ENCODE peak calls at places on chromosomes 7 and 10, in nine cellular contexts. One of them, this sample, is unnamed.

GRCh38 chr7:147298611-147299043 is 1182.0 kb downstream of the CNTNAP2 start:
- DNase-seq in Kasumi-1: no peak
- DNase-seq in NCI-H2029: peak
- DNase-seq in WTC11: no peak
- DNase-seq in MCF 10A: no peak
- DNase-seq in dorsolateral prefrontal cortex: no peak
- DNase-seq in islet precursor cell: no peak
- DNase-seq in psoas muscle: no peak
- DNase-seq in sciatic nerve: no peak
- DNase-seq in this sample: no peak

GRCh38 chr7:73701357-73701995 is 18.0 kb downstream of the STX1A start:
- DNase-seq in NCI-H2029: no peak
- DNase-seq in psoas muscle: no peak
- DNase-seq in Kasumi-1: peak
- DNase-seq in MCF 10A: peak
- DNase-seq in islet precursor cell: peak
- DNase-seq in sciatic nerve: no peak
- DNase-seq in WTC11: peak
- DNase-seq in dorsolateral prefrontal cortex: peak
- DNase-seq in this sample: no peak

GRCh38 chr10:120998782-120999285 is 147.7 kb downstream of the WDR11 start:
- DNase-seq in psoas muscle: no peak
- DNase-seq in MCF 10A: no peak
- DNase-seq in sciatic nerve: no peak
- DNase-seq in dorsolateral prefrontal cortex: no peak
- DNase-seq in NCI-H2029: no peak
- DNase-seq in Kasumi-1: no peak
- DNase-seq in islet precursor cell: no peak
- DNase-seq in WTC11: no peak
- DNase-seq in this sample: no peak

GRCh38 chr7:74174606-74175082 is 488 bp downstream of the EIF4H start:
- DNase-seq in islet precursor cell: peak
- DNase-seq in psoas muscle: peak
- DNase-seq in WTC11: peak
- DNase-seq in dorsolateral prefrontal cortex: peak
- DNase-seq in Kasumi-1: no peak
- DNase-seq in MCF 10A: peak
- DNase-seq in sciatic nerve: peak
- DNase-seq in NCI-H2029: peak
- DNase-seq in this sample: peak

GRCh38 chr10:120514035-120514620 is 57.1 kb downstream of the PLPP4 start:
- DNase-seq in MCF 10A: peak
- DNase-seq in sciatic nerve: no peak
- DNase-seq in psoas muscle: no peak
- DNase-seq in NCI-H2029: no peak
- DNase-seq in dorsolateral prefrontal cortex: no peak
- DNase-seq in Kasumi-1: peak
- DNase-seq in WTC11: peak
- DNase-seq in islet precursor cell: peak
- DNase-seq in this sample: peak

GRCh38 chr10:104501864-104502579 is 139.1 kb upstream of the SORCS3 start:
- DNase-seq in islet precursor cell: no peak
- DNase-seq in Kasumi-1: no peak
- DNase-seq in MCF 10A: no peak
- DNase-seq in NCI-H2029: no peak
- DNase-seq in dorsolateral prefrontal cortex: no peak
- DNase-seq in sciatic nerve: no peak
- DNase-seq in WTC11: no peak
- DNase-seq in psoas muscle: no peak
- DNase-seq in this sample: no peak

GRCh38 chr10:80278480-80278879 is 11.0 kb downstream of the MAT1A start:
- DNase-seq in dorsolateral prefrontal cortex: no peak
- DNase-seq in sciatic nerve: no peak
- DNase-seq in psoas muscle: no peak
- DNase-seq in islet precursor cell: no peak
- DNase-seq in MCF 10A: no peak
- DNase-seq in WTC11: no peak
- DNase-seq in Kasumi-1: no peak
- DNase-seq in NCI-H2029: no peak
- DNase-seq in this sample: no peak

GRCh38 chr7:159015081-159015893 is 129.4 kb downstream of the VIPR2 start:
- DNase-seq in sciatic nerve: peak
- DNase-seq in WTC11: no peak
- DNase-seq in MCF 10A: peak
- DNase-seq in islet precursor cell: no peak
- DNase-seq in dorsolateral prefrontal cortex: no peak
- DNase-seq in psoas muscle: peak
- DNase-seq in NCI-H2029: no peak
- DNase-seq in Kasumi-1: no peak
- DNase-seq in this sample: peak

GRCh38 chr10:5293691-5294550 is 70.8 kb upstream of the UCN3 start:
- DNase-seq in psoas muscle: peak
- DNase-seq in Kasumi-1: peak
- DNase-seq in MCF 10A: peak
- DNase-seq in dorsolateral prefrontal cortex: no peak
- DNase-seq in NCI-H2029: peak
- DNase-seq in islet precursor cell: peak
- DNase-seq in WTC11: peak
- DNase-seq in sciatic nerve: peak
- DNase-seq in this sample: peak

GRCh38 chr7:128178611-128179010 is 62.5 kb upstream of the LEP start:
- DNase-seq in Kasumi-1: no peak
- DNase-seq in islet precursor cell: peak
- DNase-seq in WTC11: no peak
- DNase-seq in dorsolateral prefrontal cortex: no peak
- DNase-seq in MCF 10A: no peak
- DNase-seq in NCI-H2029: no peak
- DNase-seq in sciatic nerve: no peak
- DNase-seq in psoas muscle: no peak
- DNase-seq in this sample: no peak

GRCh38 chr7:85897967-85898366 is 711.1 kb upstream of the SEMA3D start:
- DNase-seq in dorsolateral prefrontal cortex: no peak
- DNase-seq in MCF 10A: no peak
- DNase-seq in Kasumi-1: no peak
- DNase-seq in sciatic nerve: no peak
- DNase-seq in NCI-H2029: no peak
- DNase-seq in WTC11: no peak
- DNase-seq in islet precursor cell: peak
- DNase-seq in psoas muscle: no peak
- DNase-seq in this sample: no peak

GRCh38 chr7:129906700-129907099 is 46.1 kb downstream of the UBE2H start:
- DNase-seq in WTC11: no peak
- DNase-seq in Kasumi-1: no peak
- DNase-seq in sciatic nerve: no peak
- DNase-seq in islet precursor cell: no peak
- DNase-seq in MCF 10A: no peak
- DNase-seq in NCI-H2029: no peak
- DNase-seq in dorsolateral prefrontal cortex: no peak
- DNase-seq in psoas muscle: no peak
- DNase-seq in this sample: no peak

GRCh38 chr10:63723320-63723719 is 202.1 kb downstream of the REEP3 start:
- DNase-seq in MCF 10A: no peak
- DNase-seq in psoas muscle: no peak
- DNase-seq in dorsolateral prefrontal cortex: no peak
- DNase-seq in Kasumi-1: no peak
- DNase-seq in WTC11: no peak
- DNase-seq in sciatic nerve: no peak
- DNase-seq in islet precursor cell: no peak
- DNase-seq in NCI-H2029: no peak
- DNase-seq in this sample: no peak

GRCh38 chr7:151014950-151015349 is 9.3 kb downstream of the ATG9B start:
- DNase-seq in islet precursor cell: no peak
- DNase-seq in Kasumi-1: no peak
- DNase-seq in NCI-H2029: no peak
- DNase-seq in psoas muscle: no peak
- DNase-seq in dorsolateral prefrontal cortex: no peak
- DNase-seq in MCF 10A: peak
- DNase-seq in sciatic nerve: no peak
- DNase-seq in WTC11: no peak
- DNase-seq in this sample: no peak

GRCh38 chr7:74587435-74588126 is 69.9 kb upstream of the GTF2I start:
- DNase-seq in dorsolateral prefrontal cortex: peak
- DNase-seq in sciatic nerve: peak
- DNase-seq in islet precursor cell: peak
- DNase-seq in psoas muscle: peak
- DNase-seq in NCI-H2029: peak
- DNase-seq in WTC11: peak
- DNase-seq in Kasumi-1: peak
- DNase-seq in MCF 10A: peak
- DNase-seq in this sample: peak

GRCh38 chr10:86962981-86963310 is 4.5 kb downstream of the SNCG start:
- DNase-seq in islet precursor cell: no peak
- DNase-seq in psoas muscle: no peak
- DNase-seq in MCF 10A: no peak
- DNase-seq in NCI-H2029: no peak
- DNase-seq in WTC11: no peak
- DNase-seq in dorsolateral prefrontal cortex: no peak
- DNase-seq in Kasumi-1: no peak
- DNase-seq in sciatic nerve: no peak
- DNase-seq in this sample: no peak

GRCh38 chr7:96729795-96730194 is 20.1 kb upstream of the SEM1 start:
- DNase-seq in dorsolateral prefrontal cortex: no peak
- DNase-seq in WTC11: no peak
- DNase-seq in sciatic nerve: no peak
- DNase-seq in MCF 10A: no peak
- DNase-seq in psoas muscle: no peak
- DNase-seq in Kasumi-1: no peak
- DNase-seq in NCI-H2029: no peak
- DNase-seq in islet precursor cell: no peak
- DNase-seq in this sample: no peak

GRCh38 chr10:123945506-123945905 is 53.9 kb upstream of the CPXM2 start:
- DNase-seq in WTC11: no peak
- DNase-seq in psoas muscle: no peak
- DNase-seq in NCI-H2029: peak
- DNase-seq in Kasumi-1: no peak
- DNase-seq in MCF 10A: peak
- DNase-seq in dorsolateral prefrontal cortex: no peak
- DNase-seq in islet precursor cell: no peak
- DNase-seq in sciatic nerve: no peak
- DNase-seq in this sample: no peak

GRCh38 chr7:10707519-10707918 is 266.2 kb upstream of the PHF14 start:
- DNase-seq in psoas muscle: no peak
- DNase-seq in Kasumi-1: no peak
- DNase-seq in WTC11: no peak
- DNase-seq in MCF 10A: no peak
- DNase-seq in NCI-H2029: no peak
- DNase-seq in islet precursor cell: peak
- DNase-seq in dorsolateral prefrontal cortex: no peak
- DNase-seq in sciatic nerve: no peak
- DNase-seq in this sample: no peak

GRCh38 chr7:150649084-150649385 is 16.9 kb upstream of the GIMAP6 start:
- DNase-seq in sciatic nerve: no peak
- DNase-seq in NCI-H2029: no peak
- DNase-seq in Kasumi-1: no peak
- DNase-seq in dorsolateral prefrontal cortex: no peak
- DNase-seq in MCF 10A: no peak
- DNase-seq in psoas muscle: no peak
- DNase-seq in islet precursor cell: no peak
- DNase-seq in WTC11: no peak
- DNase-seq in this sample: no peak

GRCh38 chr7:131103997-131104396 is 223.7 kb upstream of the MKLN1 start:
- DNase-seq in sciatic nerve: no peak
- DNase-seq in MCF 10A: peak
- DNase-seq in islet precursor cell: no peak
- DNase-seq in NCI-H2029: no peak
- DNase-seq in dorsolateral prefrontal cortex: no peak
- DNase-seq in WTC11: no peak
- DNase-seq in Kasumi-1: no peak
- DNase-seq in psoas muscle: no peak
- DNase-seq in this sample: no peak

This sample was measured in left cardiac atrium.